ENCODE peak calls at places on chromosomes 3 and 15, in five cellular contexts. P is HCT116; K is activated naive CD4-positive, alpha-beta T cell treated with anti-CD3 and anti-CD28 coated beads, Interleukin-2, amount 50 U/mL, for 16 hours; J is GM04504; Y is neural crest cell. W is an unnamed sample.

GRCh38 chr3:30914696-30915095 is 20.2 kb upstream of the GADL1 start:
- DNase-seq in P (no peak), K (no peak), J (no peak), Y (no peak), W (peak)

GRCh38 chr15:58556541-58556940 is 124.8 kb downstream of the LIPC start:
- DNase-seq in P (no peak), K (no peak), J (no peak), Y (no peak), W (no peak)

GRCh38 chr3:158103131-158103955 is 2.9 kb downstream of the SHOX2 start:
- DNase-seq in P (no peak), K (no peak), J (no peak), Y (peak), W (no peak)

GRCh38 chr3:159001711-159002110 is 199.9 kb downstream of the MFSD1 start:
- DNase-seq in P (no peak), K (no peak), J (no peak), Y (no peak), W (no peak)

GRCh38 chr3:109330405-109330804 is 6.9 kb downstream of the DPPA4 start:
- DNase-seq in P (no peak), K (no peak), J (no peak), Y (no peak), W (no peak)

GRCh38 chr15:98394546-98394945 is 253.8 kb upstream of the IGF1R start:
- DNase-seq in P (no peak), K (no peak), J (no peak), Y (no peak), W (no peak)

GRCh38 chr15:63374686-63375520 is 6.7 kb downstream of the CA12 start:
- DNase-seq in P (no peak), K (no peak), J (no peak), Y (no peak), W (peak)

GRCh38 chr3:14201881-14202684 is 23.5 kb downstream of the LSM3 start:
- DNase-seq in P (no peak), K (no peak), J (no peak), Y (no peak), W (no peak)

GRCh38 chr15:67998599-67999122 is 55.5 kb upstream of the PIAS1 start:
- DNase-seq in P (no peak), K (no peak), J (peak), Y (no peak), W (peak)

GRCh38 chr3:180049391-180049790 is 12.7 kb upstream of the PEX5L start:
- DNase-seq in P (no peak), K (no peak), J (no peak), Y (no peak), W (no peak)

GRCh38 chr15:23564798-23565394 is 578 bp upstream of the MKRN3 start:
- DNase-seq in P (no peak), K (no peak), J (no peak), Y (no peak), W (no peak)

GRCh38 chr3:42129014-42129953 is 38.1 kb downstream of the TRAK1 start:
- DNase-seq in P (peak), K (no peak), J (no peak), Y (no peak), W (no peak)

GRCh38 chr3:98644168-98644567 is 50.8 kb upstream of the CPOX start:
- DNase-seq in P (no peak), K (no peak), J (no peak), Y (no peak), W (no peak)

GRCh38 chr3:33377931-33378330 is 62.3 kb downstream of the UBP1 start:
- DNase-seq in P (no peak), K (no peak), J (peak), Y (no peak), W (no peak)

GRCh38 chr15:85477730-85478129 is 97.3 kb downstream of the AKAP13 start:
- DNase-seq in P (no peak), K (no peak), J (no peak), Y (no peak), W (peak)

GRCh38 chr3:146157325-146158060 is 3.5 kb downstream of the PLOD2 start:
- DNase-seq in P (no peak), K (no peak), J (no peak), Y (no peak), W (no peak)

GRCh38 chr3:37862712-37863551 is 1.3 kb downstream of the CTDSPL start:
- DNase-seq in P (no peak), K (no peak), J (no peak), Y (no peak), W (no peak)

GRCh38 chr3:120502116-120502515 is 51.3 kb upstream of the FSTL1 start:
- DNase-seq in P (no peak), K (no peak), J (no peak), Y (no peak), W (no peak)

GRCh38 chr3:187765342-187765741 is 20.1 kb upstream of the BCL6 start:
- DNase-seq in P (no peak), K (no peak), J (no peak), Y (no peak), W (no peak)

GRCh38 chr15:69609176-69609575 is 156.6 kb downstream of the RPLP1 start:
- DNase-seq in P (no peak), K (no peak), J (peak), Y (no peak), W (no peak)

GRCh38 chr15:99668533-99669182 is 64.6 kb downstream of the LYSMD4 start:
- DNase-seq in P (no peak), K (no peak), J (no peak), Y (no peak), W (no peak)

GRCh38 chr15:55403531-55403930 is 4.6 kb downstream of the CCPG1 start:
- DNase-seq in P (no peak), K (no peak), J (no peak), Y (no peak), W (no peak)

GRCh38 chr3:52372822-52373504 is 56.8 kb downstream of the DNAH1 start:
- DNase-seq in P (no peak), K (peak), J (no peak), Y (peak), W (no peak)

GRCh38 chr3:159669024-159669476 is 319.6 kb upstream of the IL12A start:
- DNase-seq in P (no peak), K (no peak), J (no peak), Y (no peak), W (peak)

W was measured in skeletal muscle cell.